ENCODE peak calls at places on chromosomes 13 and 19, in four cellular contexts. B is HCT116, U is HepG2, L is K562. G is an unnamed sample.
A peak's percentile ranks its signal among the peaks of the same experiment; 100 is the strongest.

GRCh38 chr13:28402057-28402381 is 92.9 kb downstream of the FLT1 start:
- DNase-seq in B (no peak), U (no peak), L (no peak), G (no peak)

GRCh38 chr19:53308339-53308811 is 25.2 kb upstream of the ZNF845 start:
- DNase-seq in B (no peak), U (no peak), L (peak; percentile 49), G (peak; percentile 56)

GRCh38 chr19:53102701-53103140 is 501 bp downstream of the ZNF160 start:
- DNase-seq in B (no peak), U (no peak), L (peak; percentile 53), G (no peak)

GRCh38 chr13:62014299-62014698 is 598.6 kb upstream of the PCDH20 start:
- DNase-seq in B (peak; percentile 24), U (peak; percentile 9), L (no peak), G (no peak)

GRCh38 chr19:43596842-43597461 is 557 bp downstream of the ZNF576 start:
- DNase-seq in B (no peak), U (no peak), L (no peak), G (no peak)

GRCh38 chr13:100443998-100444328 is 144.6 kb downstream of the GGACT start:
- DNase-seq in B (no peak), U (no peak), L (no peak), G (no peak)

GRCh38 chr13:42880241-42880640 is 98.9 kb downstream of the FAM216B start:
- DNase-seq in B (no peak), U (no peak), L (no peak), G (no peak)

GRCh38 chr19:47122359-47123335 is 8.0 kb upstream of the SAE1 start:
- DNase-seq in B (no peak), U (peak; percentile 58), L (no peak), G (no peak)

GRCh38 chr19:52237771-52238400 is 31.5 kb upstream of the ZNF766 start:
- DNase-seq in B (peak; percentile 44), U (peak; percentile 52), L (peak; percentile 38), G (peak; percentile 67)

GRCh38 chr19:11359421-11359820 is 4.2 kb downstream of the PLPPR2 start:
- DNase-seq in B (no peak), U (no peak), L (no peak), G (no peak)

GRCh38 chr19:15911599-15912237 is 13.8 kb upstream of the CYP4F2 start:
- DNase-seq in B (no peak), U (no peak), L (no peak), G (no peak)

GRCh38 chr13:48297131-48297786 is 6.3 kb upstream of the RB1 start:
- DNase-seq in B (no peak), U (no peak), L (no peak), G (no peak)

GRCh38 chr19:54430306-54431254 is 15.3 kb downstream of the TTYH1 start:
- DNase-seq in B (peak; percentile 21), U (no peak), L (peak; percentile 87), G (no peak)

GRCh38 chr19:17706750-17707181 is 12.5 kb upstream of the MAP1S start:
- DNase-seq in B (peak; percentile 69), U (peak; percentile 46), L (peak; percentile 98), G (peak; percentile 89)

GRCh38 chr19:6076675-6077463 is 33.4 kb downstream of the RFX2 start:
- DNase-seq in B (no peak), U (no peak), L (no peak), G (no peak)

GRCh38 chr19:8373867-8374813 is 10.2 kb downstream of the ANGPTL4 start:
- DNase-seq in B (no peak), U (peak; percentile 98), L (peak; percentile 45), G (no peak)

GRCh38 chr13:22428188-22428828 is 752.5 kb upstream of the SGCG start:
- DNase-seq in B (no peak), U (no peak), L (no peak), G (no peak)

GRCh38 chr19:3479819-3480215 is 508 bp downstream of the SMIM24 start:
- DNase-seq in B (no peak), U (no peak), L (peak; percentile 85), G (peak; percentile 64)

GRCh38 chr13:34230271-34230670 is 412.3 kb downstream of the RFC3 start:
- DNase-seq in B (no peak), U (no peak), L (no peak), G (no peak)

GRCh38 chr19:42295831-42296525 is 6.0 kb upstream of the PRR19 start:
- DNase-seq in B (peak; percentile 61), U (peak; percentile 74), L (peak; percentile 78), G (peak; percentile 65)

GRCh38 chr13:41496420-41497234 is 39.3 kb downstream of the RGCC start:
- DNase-seq in B (no peak), U (no peak), L (no peak), G (no peak)

GRCh38 chr19:38654478-38655079 is 7.1 kb downstream of the ACTN4 start:
- DNase-seq in B (no peak), U (no peak), L (no peak), G (no peak)

GRCh38 chr19:18274776-18275356 is 614 bp upstream of the IQCN start:
- DNase-seq in B (no peak), U (peak; percentile 82), L (peak; percentile 55), G (no peak)

GRCh38 chr19:37975596-37976515 is 68.8 kb downstream of the SIPA1L3 start:
- DNase-seq in B (no peak), U (no peak), L (no peak), G (no peak)

GRCh38 chr13:30872685-30873443 is 33.2 kb upstream of the MEDAG start:
- DNase-seq in B (no peak), U (peak; percentile 26), L (no peak), G (no peak)

GRCh38 chr13:98239156-98240076 is 62.3 kb upstream of the RNF113B start:
- DNase-seq in B (no peak), U (no peak), L (no peak), G (peak; percentile 7)

DNA sequence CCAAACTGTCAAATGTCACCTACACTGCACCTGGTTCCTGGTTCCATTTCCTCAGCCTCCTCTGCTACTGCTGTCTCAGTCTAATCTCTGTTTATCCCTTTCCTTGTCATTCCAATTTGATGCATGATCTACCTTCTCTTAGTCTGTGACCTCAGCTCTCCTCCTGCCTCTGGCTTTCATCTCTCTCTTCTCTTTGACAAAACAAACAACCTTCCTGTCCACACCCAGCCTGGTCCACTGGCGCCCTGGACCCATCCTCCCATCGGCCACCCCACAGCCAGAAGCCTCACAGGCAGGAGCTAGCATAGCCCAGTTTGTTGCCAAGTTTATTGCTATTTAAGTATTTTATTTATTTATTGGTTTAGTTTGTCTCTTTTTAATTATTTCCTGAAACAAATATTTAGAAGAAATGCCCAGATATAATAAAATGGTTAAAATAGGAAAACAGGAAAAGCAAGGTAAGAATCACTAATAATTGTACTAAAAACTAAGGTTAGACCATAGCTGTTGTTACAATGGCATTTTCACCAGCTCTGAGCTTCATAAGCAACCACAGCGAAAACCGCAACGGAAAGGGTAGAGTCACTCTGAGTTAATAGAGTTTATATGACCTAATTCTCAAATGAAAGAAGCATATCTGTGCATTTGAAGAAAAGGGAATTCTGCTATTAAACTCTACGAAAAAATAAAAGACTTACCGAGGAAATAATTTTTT is 68.6 kb downstream of the EFNB2 start:
- DNase-seq in B (no peak), U (no peak), L (no peak), G (no peak)
- TF ChIP-seq FOSL1 in B (no peak), U (no peak), L (no peak), G (no peak)

DNA sequence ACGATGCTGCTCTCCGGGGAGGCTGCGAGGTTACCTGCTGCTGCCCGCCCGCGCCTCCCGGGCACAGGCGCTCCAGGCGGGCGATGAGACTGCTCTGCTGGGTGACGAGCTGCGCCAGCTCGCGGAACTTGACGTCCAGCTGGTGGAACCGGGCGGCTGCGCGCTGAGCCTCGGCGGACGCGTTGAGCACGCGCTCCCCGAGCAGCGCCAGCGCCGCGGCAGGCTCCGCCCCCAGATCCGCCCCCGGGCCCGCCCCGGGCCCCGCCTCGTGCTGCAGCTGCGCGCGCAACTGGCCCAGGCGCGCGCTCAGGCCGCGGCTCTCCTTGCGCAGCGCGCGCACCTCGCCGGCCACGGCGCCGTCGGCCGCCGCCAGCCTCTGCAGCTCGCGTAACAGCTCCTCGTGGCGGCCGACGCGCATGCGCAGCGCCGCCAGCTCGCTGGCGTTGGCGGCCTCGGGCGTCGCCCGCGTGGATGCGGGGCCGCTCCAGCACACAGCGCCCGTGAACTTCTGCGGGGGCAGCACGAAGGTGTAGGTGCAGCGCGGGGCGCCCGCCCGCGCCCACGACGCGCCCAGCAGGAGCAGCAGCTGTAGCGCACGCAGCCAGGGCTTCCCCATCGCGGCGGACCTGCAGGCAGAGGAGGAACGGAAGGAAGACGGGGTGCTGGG is 6.4 kb downstream of the ANGPTL6 start:
- DNase-seq in B (peak; percentile 75), U (no peak), L (peak; percentile 98), G (peak; percentile 96)
- TF ChIP-seq FOSL1 in B (no peak), U (no peak), L (no peak), G (no peak)

GRCh38 chr13:89255844-89256406 is 1584.8 kb downstream of the SLITRK5 start:
- DNase-seq in B (no peak), U (no peak), L (no peak), G (no peak)
- TF ChIP-seq FOSL1 in B (no peak), U (no peak), L (no peak), G (no peak)

GRCh38 chr19:21587117-21587461 is 81.7 kb downstream of the ZNF429 start:
- DNase-seq in B (no peak), U (no peak), L (no peak), G (no peak)

GRCh38 chr19:21587549-21587948 is 82.1 kb downstream of the ZNF429 start:
- DNase-seq in B (no peak), U (no peak), L (no peak), G (no peak)

GRCh38 chr19:21588202-21588601 is 82.8 kb downstream of the ZNF429 start:
- DNase-seq in B (no peak), U (no peak), L (no peak), G (no peak)

GRCh38 chr19:21585491-21585890 is 80.1 kb downstream of the ZNF429 start:
- DNase-seq in B (no peak), U (no peak), L (no peak), G (no peak)

GRCh38 chr19:21586341-21587116 is 81.1 kb downstream of the ZNF429 start:
- DNase-seq in B (no peak), U (no peak), L (no peak), G (peak; percentile 72)
- TF ChIP-seq FOSL1 in B (no peak), U (no peak), L (no peak), G (no peak)

GRCh38 chr13:53885997-53886396 is 857.4 kb downstream of the OLFM4 start:
- DNase-seq in B (no peak), U (no peak), L (no peak), G (no peak)
- TF ChIP-seq FOSL1 in B (no peak), U (no peak), L (no peak), G (no peak)